ENCODE peak calls at places on chromosomes 5 and 9, in five cellular contexts. S is testis; X is activated T-helper 1 cell treated with anti-CD3 and anti-CD28 coated beads, Interleukin-12 subunit alpha, Interleukin-12 subunit beta, Interleukin-2, Interleukin-4 antibody, amounts not matched to agents 30 ng/mL and 10 ng/mL and 1 ng/mL, durations not matched to agents 14 hours and 24 hours and 36 hours; V is OCI-LY7; L is GM13977. Q is an unnamed sample.

GRCh38 chr9:126893079-126893478 is 21.5 kb upstream of the RALGPS1 start:
- DNase-seq in S (no peak), X (no peak), V (peak; percentile 12), L (no peak), Q (no peak)

GRCh38 chr5:112885001-112885400 is 23.9 kb downstream of the SRP19 start:
- DNase-seq in S (no peak), X (no peak), V (no peak), L (no peak), Q (no peak)

GRCh38 chr9:31612336-31613030 is 772.0 kb upstream of the ACO1 start:
- DNase-seq in S (no peak), X (no peak), V (no peak), L (no peak), Q (no peak)

GRCh38 chr9:107597743-107598217 is 108.2 kb upstream of the KLF4 start:
- DNase-seq in S (no peak), X (no peak), V (no peak), L (no peak), Q (no peak)

GRCh38 chr5:142434322-142434612 is 109.4 kb upstream of the SPRY4 start:
- DNase-seq in S (no peak), X (no peak), V (no peak), L (no peak), Q (no peak)

GRCh38 chr9:87725356-87725899 is 491 bp upstream of the CTSL start:
- DNase-seq in S (peak; percentile 37), X (no peak), V (no peak), L (no peak), Q (no peak)

GRCh38 chr5:163888366-163888765 is 382.9 kb downstream of the MAT2B start:
- DNase-seq in S (no peak), X (no peak), V (no peak), L (no peak), Q (no peak)

GRCh38 chr5:55603947-55604346 is 69.2 kb upstream of the PLPP1 start:
- DNase-seq in S (no peak), X (no peak), V (peak; percentile 9), L (no peak), Q (no peak)

GRCh38 chr9:129414377-129415021 is 206.4 kb downstream of the C9orf50 start:
- DNase-seq in S (peak; percentile 54), X (peak; percentile 22), V (peak; percentile 23), L (no peak), Q (peak; percentile 21)

GRCh38 chr5:147450596-147450995 is 59.3 kb downstream of the DPYSL3 start:
- DNase-seq in S (no peak), X (no peak), V (no peak), L (no peak), Q (no peak)

GRCh38 chr5:108258001-108258400 is 123.9 kb downstream of the FBXL17 start:
- DNase-seq in S (no peak), X (no peak), V (no peak), L (no peak), Q (no peak)

GRCh38 chr9:32247173-32247572 is 137.3 kb upstream of the ACO1 start:
- DNase-seq in S (no peak), X (no peak), V (no peak), L (no peak), Q (no peak)

GRCh38 chr5:59357421-59357977 is 536.0 kb downstream of the PDE4D start:
- DNase-seq in S (peak; percentile 32), X (no peak), V (no peak), L (no peak), Q (no peak)

GRCh38 chr9:70484232-70485130 is 70.0 kb upstream of the KLF9 start:
- DNase-seq in S (peak; percentile 58), X (no peak), V (peak; percentile 38), L (peak; percentile 66), Q (no peak)

GRCh38 chr9:35696520-35697215 is 6.9 kb upstream of the TPM2 start:
- DNase-seq in S (peak; percentile 69), X (peak; percentile 23), V (peak; percentile 77), L (peak; percentile 83), Q (peak; percentile 47)

GRCh38 chr9:134992755-134993124 is 75.0 kb upstream of the FCN1 start:
- DNase-seq in S (no peak), X (no peak), V (no peak), L (no peak), Q (no peak)

GRCh38 chr5:124867064-124867707 is 120.7 kb upstream of the ZNF608 start:
- DNase-seq in S (no peak), X (no peak), V (no peak), L (no peak), Q (no peak)

GRCh38 chr5:112594060-112594850 is 143.4 kb upstream of the APC start:
- DNase-seq in S (no peak), X (no peak), V (peak; percentile 35), L (no peak), Q (no peak)

GRCh38 chr9:127179633-127180401 is 57.4 kb upstream of the ANGPTL2 start:
- DNase-seq in S (peak; percentile 27), X (no peak), V (no peak), L (no peak), Q (no peak)

GRCh38 chr9:113523421-113524141 is 60.1 kb downstream of the RGS3 start:
- DNase-seq in S (no peak), X (peak; percentile 54), V (peak; percentile 73), L (peak; percentile 72), Q (peak; percentile 77)

GRCh38 chr9:122234022-122234748 is 5.4 kb upstream of the LHX6 start:
- DNase-seq in S (no peak), X (no peak), V (no peak), L (no peak), Q (no peak)

GRCh38 chr9:89505795-89506385 is 8.0 kb upstream of the SEMA4D start:
- DNase-seq in S (peak; percentile 87), X (no peak), V (no peak), L (no peak), Q (no peak)

GRCh38 chr5:151063136-151063544 is 17.7 kb downstream of the TNIP1 start:
- DNase-seq in S (peak; percentile 64), X (no peak), V (no peak), L (no peak), Q (no peak)

GRCh38 chr5:96146675-96147074 is 185.0 kb upstream of the ELL2 start:
- DNase-seq in S (peak; percentile 25), X (peak; percentile 3), V (peak; percentile 40), L (peak; percentile 17), Q (no peak)